ENCODE peak calls at places on chromosomes 6 and 20, in ten cellular contexts. One of them, this sample, is unnamed.

GRCh38 chr20:271069-271468 is 13.5 kb downstream of the DEFB132 start:
- DNase-seq in thyroid gland: no peak
- DNase-seq in prostate gland: no peak
- DNase-seq in fibroblast of villous mesenchyme: no peak
- DNase-seq in HCT116: no peak
- DNase-seq in astrocyte of the cerebellum: no peak
- DNase-seq in neural crest cell: no peak
- DNase-seq in GM10248: no peak
- DNase-seq in endothelial cell: no peak
- DNase-seq in BJ: no peak
- DNase-seq in this sample: no peak

GRCh38 chr6:137864812-137865508 is 2.1 kb upstream of the TNFAIP3 start:
- DNase-seq in GM10248: no peak
- DNase-seq in neural crest cell: no peak
- DNase-seq in prostate gland: no peak
- DNase-seq in astrocyte of the cerebellum: no peak
- DNase-seq in endothelial cell: no peak
- DNase-seq in thyroid gland: no peak
- DNase-seq in HCT116: no peak
- DNase-seq in BJ: no peak
- DNase-seq in fibroblast of villous mesenchyme: no peak
- DNase-seq in this sample: no peak

GRCh38 chr20:36132802-36133211 is 21.7 kb upstream of the EPB41L1 start:
- DNase-seq in HCT116: no peak
- DNase-seq in endothelial cell: no peak
- DNase-seq in prostate gland: no peak
- DNase-seq in neural crest cell: no peak
- DNase-seq in fibroblast of villous mesenchyme: no peak
- DNase-seq in thyroid gland: peak
- DNase-seq in GM10248: no peak
- DNase-seq in BJ: no peak
- DNase-seq in astrocyte of the cerebellum: no peak
- DNase-seq in this sample: peak

GRCh38 chr6:110693994-110694393 is 121.3 kb downstream of the CDK19 start:
- DNase-seq in BJ: no peak
- DNase-seq in thyroid gland: no peak
- DNase-seq in prostate gland: no peak
- DNase-seq in neural crest cell: no peak
- DNase-seq in GM10248: no peak
- DNase-seq in endothelial cell: no peak
- DNase-seq in astrocyte of the cerebellum: no peak
- DNase-seq in HCT116: no peak
- DNase-seq in fibroblast of villous mesenchyme: no peak
- DNase-seq in this sample: no peak

GRCh38 chr20:20752712-20753111 is 40.3 kb upstream of the RALGAPA2 start:
- DNase-seq in GM10248: no peak
- DNase-seq in thyroid gland: no peak
- DNase-seq in fibroblast of villous mesenchyme: no peak
- DNase-seq in astrocyte of the cerebellum: no peak
- DNase-seq in neural crest cell: no peak
- DNase-seq in HCT116: no peak
- DNase-seq in endothelial cell: no peak
- DNase-seq in prostate gland: peak
- DNase-seq in BJ: no peak
- DNase-seq in this sample: no peak

GRCh38 chr20:32325706-32326506 is 32.2 kb upstream of the ASXL1 start:
- DNase-seq in endothelial cell: no peak
- DNase-seq in astrocyte of the cerebellum: no peak
- DNase-seq in GM10248: no peak
- DNase-seq in fibroblast of villous mesenchyme: peak
- DNase-seq in prostate gland: peak
- DNase-seq in BJ: no peak
- DNase-seq in HCT116: peak
- DNase-seq in thyroid gland: no peak
- DNase-seq in neural crest cell: no peak
- DNase-seq in this sample: no peak

GRCh38 chr6:17278289-17279061 is 2.7 kb upstream of the RBM24 start:
- DNase-seq in neural crest cell: no peak
- DNase-seq in prostate gland: no peak
- DNase-seq in GM10248: no peak
- DNase-seq in BJ: peak
- DNase-seq in thyroid gland: no peak
- DNase-seq in endothelial cell: no peak
- DNase-seq in fibroblast of villous mesenchyme: peak
- DNase-seq in astrocyte of the cerebellum: no peak
- DNase-seq in HCT116: no peak
- DNase-seq in this sample: no peak

GRCh38 chr6:7424967-7425807 is 35.6 kb downstream of the RIOK1 start:
- DNase-seq in prostate gland: peak
- DNase-seq in GM10248: no peak
- DNase-seq in BJ: no peak
- DNase-seq in neural crest cell: no peak
- DNase-seq in HCT116: peak
- DNase-seq in astrocyte of the cerebellum: no peak
- DNase-seq in thyroid gland: peak
- DNase-seq in fibroblast of villous mesenchyme: peak
- DNase-seq in endothelial cell: no peak
- DNase-seq in this sample: peak

GRCh38 chr6:151071295-151071694 is 168.5 kb upstream of the AKAP12 start:
- DNase-seq in prostate gland: no peak
- DNase-seq in astrocyte of the cerebellum: peak
- DNase-seq in endothelial cell: no peak
- DNase-seq in neural crest cell: no peak
- DNase-seq in GM10248: no peak
- DNase-seq in thyroid gland: peak
- DNase-seq in HCT116: no peak
- DNase-seq in fibroblast of villous mesenchyme: peak
- DNase-seq in BJ: peak
- DNase-seq in this sample: no peak

GRCh38 chr6:135043854-135044253 is 10.8 kb downstream of the HBS1L start:
- DNase-seq in GM10248: no peak
- DNase-seq in HCT116: no peak
- DNase-seq in neural crest cell: no peak
- DNase-seq in fibroblast of villous mesenchyme: no peak
- DNase-seq in endothelial cell: no peak
- DNase-seq in astrocyte of the cerebellum: no peak
- DNase-seq in prostate gland: no peak
- DNase-seq in BJ: no peak
- DNase-seq in thyroid gland: peak
- DNase-seq in this sample: no peak

GRCh38 chr6:139230421-139230840 is 61.4 kb downstream of the TXLNB start:
- DNase-seq in prostate gland: peak
- DNase-seq in HCT116: no peak
- DNase-seq in thyroid gland: no peak
- DNase-seq in GM10248: no peak
- DNase-seq in fibroblast of villous mesenchyme: peak
- DNase-seq in neural crest cell: no peak
- DNase-seq in astrocyte of the cerebellum: no peak
- DNase-seq in endothelial cell: no peak
- DNase-seq in BJ: no peak
- DNase-seq in this sample: no peak

DNA sequence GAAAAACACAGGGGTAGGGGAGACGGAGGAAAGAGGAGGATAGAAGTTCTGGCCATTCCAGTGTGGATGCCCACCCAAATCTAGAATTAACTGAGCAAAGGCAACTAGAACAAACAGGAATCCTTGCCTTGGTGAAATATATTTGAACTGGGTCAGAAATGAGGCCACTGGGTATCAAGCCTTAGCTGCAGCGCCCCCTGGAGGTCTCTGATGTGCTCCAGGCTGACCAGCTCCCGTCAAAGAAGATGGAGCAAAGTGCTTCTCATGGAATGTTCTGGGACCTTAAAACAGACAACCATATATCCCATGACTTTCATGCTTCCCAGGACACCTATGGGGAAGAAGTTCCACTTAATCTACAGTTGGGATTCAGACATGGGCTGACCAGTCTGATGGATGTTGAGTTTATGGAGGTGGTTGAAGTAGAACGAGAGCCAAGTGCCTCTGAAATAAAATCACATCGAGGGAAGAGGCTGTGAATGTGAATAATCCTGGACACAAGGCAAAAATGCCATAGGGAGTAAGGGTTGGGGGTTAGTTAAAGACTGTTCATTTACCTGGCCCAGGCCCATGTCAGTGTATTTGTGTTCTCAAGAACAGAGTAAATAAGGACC is 50.4 kb downstream of the HLA-DPB1 start:
- DNase-seq in astrocyte of the cerebellum: no peak
- DNase-seq in prostate gland: peak
- DNase-seq in HCT116: peak
- DNase-seq in endothelial cell: peak
- DNase-seq in thyroid gland: peak
- DNase-seq in BJ: no peak
- DNase-seq in GM10248: peak
- DNase-seq in fibroblast of villous mesenchyme: peak
- DNase-seq in neural crest cell: peak
- DNase-seq in this sample: peak
- TF ChIP-seq CTCF in astrocyte of the cerebellum: peak
- TF ChIP-seq CTCF in prostate gland: peak
- TF ChIP-seq CTCF in HCT116: peak
- TF ChIP-seq CTCF in endothelial cell: peak
- TF ChIP-seq CTCF in thyroid gland: peak
- TF ChIP-seq CTCF in BJ: peak
- TF ChIP-seq CTCF in GM10248: peak
- TF ChIP-seq CTCF in fibroblast of villous mesenchyme: peak
- TF ChIP-seq CTCF in neural crest cell: peak
- TF ChIP-seq CTCF in this sample: peak

DNA sequence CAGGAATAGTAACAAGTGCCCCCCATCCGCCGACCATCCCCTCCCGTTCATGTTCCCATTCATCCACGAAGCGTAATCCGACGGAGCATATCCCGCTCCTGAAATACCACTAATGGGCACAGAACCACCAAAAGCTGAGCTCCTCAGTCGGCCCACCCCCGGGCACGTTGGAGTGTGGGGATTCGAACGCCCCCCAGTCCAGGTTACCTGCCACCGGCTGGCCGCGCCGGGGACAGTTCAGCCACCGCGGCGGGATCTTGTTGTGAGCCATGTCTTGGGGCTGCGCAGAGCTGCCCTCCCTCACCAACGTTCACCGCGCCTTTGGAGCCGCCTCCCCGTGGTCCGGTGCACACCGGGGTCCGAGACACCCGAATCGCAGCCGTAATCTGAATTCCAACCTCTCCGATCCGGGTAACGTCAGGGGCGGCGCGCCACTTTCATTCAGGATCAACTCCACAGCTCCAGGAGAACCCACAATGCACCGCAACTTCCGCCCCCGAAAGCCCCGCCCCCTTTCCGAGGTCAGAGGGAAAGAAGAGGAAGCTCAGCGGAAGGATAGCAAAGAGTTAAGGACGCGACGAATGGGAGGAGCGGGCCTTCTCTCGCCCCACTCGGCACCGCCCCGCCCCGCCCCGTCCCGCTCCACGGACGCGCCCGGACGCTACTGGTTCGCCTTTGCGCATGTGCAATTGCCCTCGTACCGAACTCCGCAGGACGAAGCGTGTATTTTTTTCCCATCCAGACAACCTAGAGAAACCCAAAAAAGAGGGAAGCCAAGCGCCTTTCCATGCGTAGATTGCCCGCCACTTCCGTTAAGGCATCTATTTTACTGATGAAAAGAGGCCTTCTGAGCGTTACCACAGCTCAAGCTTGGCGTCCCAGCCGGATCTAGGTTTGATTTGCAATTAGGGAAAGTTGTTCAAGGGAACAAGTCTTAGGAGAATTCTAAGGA is at the start of gene RNGTT:
- DNase-seq in BJ: peak
- DNase-seq in fibroblast of villous mesenchyme: peak
- DNase-seq in GM10248: peak
- DNase-seq in endothelial cell: peak
- DNase-seq in astrocyte of the cerebellum: peak
- DNase-seq in thyroid gland: peak
- DNase-seq in HCT116: peak
- DNase-seq in neural crest cell: peak
- DNase-seq in prostate gland: peak
- DNase-seq in this sample: peak
- TF ChIP-seq CTCF in BJ: peak
- TF ChIP-seq CTCF in fibroblast of villous mesenchyme: no peak
- TF ChIP-seq CTCF in GM10248: no peak
- TF ChIP-seq CTCF in endothelial cell: no peak
- TF ChIP-seq CTCF in astrocyte of the cerebellum: no peak
- TF ChIP-seq CTCF in thyroid gland: no peak
- TF ChIP-seq CTCF in HCT116: no peak
- TF ChIP-seq CTCF in neural crest cell: no peak
- TF ChIP-seq CTCF in prostate gland: no peak
- TF ChIP-seq CTCF in this sample: no peak

GRCh38 chr20:56773731-56774130 is 144.6 kb downstream of the TFAP2C start:
- DNase-seq in HCT116: no peak
- DNase-seq in thyroid gland: no peak
- DNase-seq in endothelial cell: no peak
- DNase-seq in BJ: no peak
- DNase-seq in astrocyte of the cerebellum: no peak
- DNase-seq in GM10248: no peak
- DNase-seq in fibroblast of villous mesenchyme: no peak
- DNase-seq in prostate gland: no peak
- DNase-seq in neural crest cell: no peak
- DNase-seq in this sample: no peak

GRCh38 chr20:56766528-56766927 is 137.4 kb downstream of the TFAP2C start:
- DNase-seq in HCT116: no peak
- DNase-seq in endothelial cell: no peak
- DNase-seq in GM10248: no peak
- DNase-seq in prostate gland: no peak
- DNase-seq in astrocyte of the cerebellum: no peak
- DNase-seq in thyroid gland: no peak
- DNase-seq in BJ: no peak
- DNase-seq in neural crest cell: no peak
- DNase-seq in fibroblast of villous mesenchyme: peak
- DNase-seq in this sample: no peak

GRCh38 chr20:56774873-56775272 is 145.8 kb downstream of the TFAP2C start:
- DNase-seq in fibroblast of villous mesenchyme: no peak
- DNase-seq in endothelial cell: no peak
- DNase-seq in HCT116: no peak
- DNase-seq in neural crest cell: no peak
- DNase-seq in prostate gland: no peak
- DNase-seq in thyroid gland: no peak
- DNase-seq in BJ: no peak
- DNase-seq in astrocyte of the cerebellum: no peak
- DNase-seq in GM10248: no peak
- DNase-seq in this sample: no peak

GRCh38 chr20:56765172-56766073 is 136.3 kb downstream of the TFAP2C start:
- DNase-seq in fibroblast of villous mesenchyme: no peak
- DNase-seq in BJ: no peak
- DNase-seq in astrocyte of the cerebellum: no peak
- DNase-seq in HCT116: no peak
- DNase-seq in thyroid gland: no peak
- DNase-seq in GM10248: no peak
- DNase-seq in prostate gland: peak
- DNase-seq in endothelial cell: no peak
- DNase-seq in neural crest cell: peak
- DNase-seq in this sample: no peak

GRCh38 chr20:56769971-56770570 is 141.0 kb downstream of the TFAP2C start:
- DNase-seq in astrocyte of the cerebellum: peak
- DNase-seq in endothelial cell: no peak
- DNase-seq in neural crest cell: no peak
- DNase-seq in thyroid gland: no peak
- DNase-seq in HCT116: no peak
- DNase-seq in prostate gland: no peak
- DNase-seq in BJ: no peak
- DNase-seq in fibroblast of villous mesenchyme: no peak
- DNase-seq in GM10248: no peak
- DNase-seq in this sample: no peak
- TF ChIP-seq CTCF in astrocyte of the cerebellum: no peak
- TF ChIP-seq CTCF in endothelial cell: no peak
- TF ChIP-seq CTCF in neural crest cell: no peak
- TF ChIP-seq CTCF in thyroid gland: no peak
- TF ChIP-seq CTCF in HCT116: no peak
- TF ChIP-seq CTCF in prostate gland: no peak
- TF ChIP-seq CTCF in BJ: no peak
- TF ChIP-seq CTCF in fibroblast of villous mesenchyme: no peak
- TF ChIP-seq CTCF in GM10248: no peak
- TF ChIP-seq CTCF in this sample: no peak

GRCh38 chr6:105591053-105591452 is 188.2 kb upstream of the PREP start:
- DNase-seq in neural crest cell: no peak
- DNase-seq in HCT116: no peak
- DNase-seq in BJ: no peak
- DNase-seq in fibroblast of villous mesenchyme: peak
- DNase-seq in thyroid gland: no peak
- DNase-seq in prostate gland: no peak
- DNase-seq in endothelial cell: no peak
- DNase-seq in GM10248: peak
- DNase-seq in astrocyte of the cerebellum: no peak
- DNase-seq in this sample: peak
- TF ChIP-seq CTCF in neural crest cell: no peak
- TF ChIP-seq CTCF in HCT116: no peak
- TF ChIP-seq CTCF in BJ: no peak
- TF ChIP-seq CTCF in fibroblast of villous mesenchyme: no peak
- TF ChIP-seq CTCF in thyroid gland: no peak
- TF ChIP-seq CTCF in prostate gland: no peak
- TF ChIP-seq CTCF in endothelial cell: no peak
- TF ChIP-seq CTCF in GM10248: no peak
- TF ChIP-seq CTCF in astrocyte of the cerebellum: no peak
- TF ChIP-seq CTCF in this sample: no peak

This sample was measured in B cell.